ENCODE peak calls at places on chromosomes 3 and 15, in four cellular contexts. T is upper lobe of right lung, P is kidney, U is astrocyte. B is an unnamed sample.

GRCh38 chr15:70375006-70375409 is 277.3 kb upstream of the TLE3 start:
- DNase-seq in T (peak; percentile 73), P (no peak), U (peak; percentile 49), B (no peak)

GRCh38 chr3:109050591-109051167 is 67.3 kb downstream of the MORC1 start:
- DNase-seq in T (no peak), P (no peak), U (peak; percentile 1), B (no peak)

GRCh38 chr3:53426918-53427317 is 67.5 kb upstream of the CACNA1D start:
- DNase-seq in T (no peak), P (no peak), U (no peak), B (no peak)

GRCh38 chr3:32340639-32341365 is 50.9 kb upstream of the CMTM7 start:
- DNase-seq in T (no peak), P (no peak), U (no peak), B (no peak)

GRCh38 chr15:72272997-72273352 is 621 bp upstream of the PARP6 start:
- DNase-seq in T (no peak), P (no peak), U (no peak), B (no peak)

GRCh38 chr3:119901148-119901547 is 119.2 kb downstream of the NR1I2 start:
- DNase-seq in T (no peak), P (no peak), U (no peak), B (no peak)

GRCh38 chr3:156812521-156813335 is 13.4 kb upstream of the LEKR1 start:
- DNase-seq in T (no peak), P (no peak), U (peak; percentile 41), B (no peak)

GRCh38 chr15:47288794-47289193 is 428.5 kb upstream of the SEMA6D start:
- DNase-seq in T (no peak), P (no peak), U (no peak), B (no peak)

GRCh38 chr3:8762607-8763377 is 6.6 kb downstream of the OXTR start:
- DNase-seq in T (no peak), P (no peak), U (no peak), B (no peak)

GRCh38 chr15:59647085-59647484 is 10.2 kb downstream of the GTF2A2 start:
- DNase-seq in T (no peak), P (no peak), U (no peak), B (no peak)

GRCh38 chr15:67914537-67915373 is 74.9 kb upstream of the RNU6-1 start:
- DNase-seq in T (peak; percentile 80), P (peak; percentile 87), U (peak; percentile 13), B (peak; percentile 38)

GRCh38 chr15:51077565-51078153 is 17.0 kb downstream of the TNFAIP8L3 start:
- DNase-seq in T (peak; percentile 85), P (peak; percentile 86), U (no peak), B (peak; percentile 49)

GRCh38 chr3:4703054-4703480 is 209.9 kb downstream of the ITPR1 start:
- DNase-seq in T (no peak), P (no peak), U (no peak), B (no peak)

GRCh38 chr3:175526191-175526590 is 667.1 kb downstream of the NAALADL2 start:
- DNase-seq in T (no peak), P (no peak), U (peak; percentile 11), B (no peak)

GRCh38 chr15:59372352-59373211 is at the start of gene MYO1E:
- DNase-seq in T (peak; percentile 90), P (peak; percentile 96), U (peak; percentile 96), B (peak; percentile 90)

GRCh38 chr3:87120850-87121249 is 106.3 kb upstream of the CHMP2B start:
- DNase-seq in T (no peak), P (no peak), U (no peak), B (peak; percentile 18)

GRCh38 chr15:64600794-64601193 is 140.4 kb downstream of the ZNF609 start:
- DNase-seq in T (no peak), P (no peak), U (no peak), B (no peak)

GRCh38 chr15:28917791-28918140 is 32.0 kb downstream of the APBA2 start:
- DNase-seq in T (no peak), P (no peak), U (no peak), B (no peak)

GRCh38 chr3:146382386-146382785 is 87.0 kb downstream of the PLSCR2 start:
- DNase-seq in T (no peak), P (no peak), U (no peak), B (no peak)

GRCh38 chr3:114725966-114726365 is 421.1 kb downstream of the ZBTB20 start:
- DNase-seq in T (no peak), P (no peak), U (no peak), B (no peak)

GRCh38 chr15:100770781-100771584 is 108.6 kb upstream of the ALDH1A3 start:
- DNase-seq in T (peak; percentile 32), P (no peak), U (no peak), B (no peak)

DNA sequence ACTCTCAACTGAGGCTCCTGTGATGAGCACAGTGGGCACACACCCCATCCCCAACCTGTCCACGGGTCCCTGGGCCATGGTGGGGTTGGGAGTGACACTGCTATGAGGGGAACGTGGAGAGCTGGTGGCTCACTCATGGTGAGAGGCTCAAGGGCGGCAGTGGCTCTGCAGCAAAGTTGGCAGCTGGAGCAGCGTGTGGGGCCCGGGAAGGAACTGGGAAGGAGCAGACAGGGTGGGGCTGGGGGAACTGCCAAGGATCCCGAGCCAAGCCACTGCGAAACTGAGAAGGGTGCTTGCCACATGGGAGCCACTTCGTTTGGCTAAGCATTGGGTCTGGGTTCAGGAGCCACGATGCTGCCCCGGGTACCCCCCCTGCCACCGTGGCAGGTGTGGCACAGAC is 80.1 kb downstream of the SNRK start:
- DNase-seq in T (no peak), P (no peak), U (no peak), B (no peak)
- H3K27ac ChIP-seq in T (peak overlapping the region; percentile 17), P (no peak overlapping the region), U (no peak overlapping the region), B (no peak overlapping the region)

GRCh38 chr3:150248116-150248864 is 159.8 kb upstream of the TSC22D2 start:
- DNase-seq in T (no peak), P (no peak), U (peak; percentile 93), B (no peak)

GRCh38 chr3:150249776-150250175 is 158.3 kb upstream of the TSC22D2 start:
- DNase-seq in T (no peak), P (no peak), U (peak; percentile 45), B (no peak)

GRCh38 chr3:150247456-150247855 is 160.6 kb upstream of the TSC22D2 start:
- DNase-seq in T (no peak), P (no peak), U (no peak), B (no peak)

GRCh38 chr3:150251187-150251592 is 156.9 kb upstream of the TSC22D2 start:
- DNase-seq in T (no peak), P (no peak), U (no peak), B (no peak)

GRCh38 chr3:150248865-150249360 is 159.2 kb upstream of the TSC22D2 start:
- DNase-seq in T (no peak), P (no peak), U (no peak), B (no peak)
- H3K27ac ChIP-seq in T (no peak overlapping the region), P (no peak overlapping the region), U (peak overlapping the region; percentile 50), B (no peak overlapping the region)

GRCh38 chr3:141610993-141611392 is 124.2 kb downstream of the RASA2 start:
- DNase-seq in T (no peak), P (no peak), U (no peak), B (no peak)
- H3K27ac ChIP-seq in T (no peak overlapping the region), P (no peak overlapping the region), U (no peak overlapping the region), B (no peak overlapping the region)

GRCh38 chr3:16309558-16309957 is 44.5 kb downstream of the OXNAD1 start:
- DNase-seq in T (no peak), P (no peak), U (peak; percentile 82), B (no peak)

GRCh38 chr3:16308727-16309126 is 43.7 kb downstream of the OXNAD1 start:
- DNase-seq in T (no peak), P (no peak), U (no peak), B (no peak)

GRCh38 chr3:16315623-16316022 is 50.6 kb downstream of the OXNAD1 start:
- DNase-seq in T (no peak), P (no peak), U (no peak), B (no peak)

GRCh38 chr3:16313955-16314645 is 49.1 kb downstream of the OXNAD1 start:
- DNase-seq in T (no peak), P (no peak), U (no peak), B (no peak)

DNA sequence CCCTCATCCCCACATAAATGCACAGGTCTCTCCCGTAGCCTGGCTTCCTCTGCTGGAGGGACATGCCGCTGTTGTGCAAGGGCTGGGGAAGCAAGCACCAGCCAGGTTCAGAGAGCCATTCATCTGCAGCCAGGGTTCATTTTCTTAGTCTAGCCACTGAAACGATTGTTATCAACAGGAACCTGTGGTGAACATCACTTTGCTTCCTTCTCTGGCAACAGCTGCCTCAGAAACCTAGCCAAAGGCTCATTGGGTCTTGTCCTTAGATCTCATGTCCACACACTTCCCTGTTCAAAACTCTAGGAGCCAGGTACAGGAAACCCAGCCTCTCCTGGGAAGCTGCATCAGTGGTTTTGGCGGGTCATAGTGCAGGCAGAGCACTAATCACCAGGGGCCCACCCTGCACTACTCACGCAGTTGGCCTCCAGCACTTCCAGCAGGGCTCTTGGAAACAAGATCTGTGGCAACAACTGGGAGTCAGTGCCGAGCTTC is 47.0 kb downstream of the OXNAD1 start:
- DNase-seq in T (no peak), P (peak; percentile 52), U (peak; percentile 51), B (no peak)
- H3K27ac ChIP-seq in T (peak overlapping the region; percentile 48), P (no peak overlapping the region), U (no peak overlapping the region), B (no peak overlapping the region)

DNA sequence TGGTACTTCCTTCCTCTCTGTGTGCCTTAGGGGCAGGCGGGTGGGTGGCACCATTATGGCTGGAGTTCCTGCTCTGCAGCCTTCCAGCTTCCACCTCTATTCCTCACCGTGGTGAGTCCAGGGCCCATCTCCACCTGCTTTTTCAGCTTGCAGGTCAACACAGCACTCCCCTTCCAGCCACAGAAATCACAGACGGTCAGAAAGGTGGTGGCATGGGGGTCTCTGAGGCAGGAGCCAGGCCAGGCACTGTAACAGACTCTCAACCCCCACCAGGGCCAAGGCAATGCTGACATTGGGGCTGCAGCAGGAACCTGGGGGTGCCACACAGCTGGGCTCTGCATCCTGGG is 16.6 kb downstream of the KLF15 start:
- DNase-seq in T (peak; percentile 40), P (no peak), U (no peak), B (no peak)
- H3K27ac ChIP-seq in T (no peak overlapping the region), P (no peak overlapping the region), U (no peak overlapping the region), B (no peak overlapping the region)

DNA sequence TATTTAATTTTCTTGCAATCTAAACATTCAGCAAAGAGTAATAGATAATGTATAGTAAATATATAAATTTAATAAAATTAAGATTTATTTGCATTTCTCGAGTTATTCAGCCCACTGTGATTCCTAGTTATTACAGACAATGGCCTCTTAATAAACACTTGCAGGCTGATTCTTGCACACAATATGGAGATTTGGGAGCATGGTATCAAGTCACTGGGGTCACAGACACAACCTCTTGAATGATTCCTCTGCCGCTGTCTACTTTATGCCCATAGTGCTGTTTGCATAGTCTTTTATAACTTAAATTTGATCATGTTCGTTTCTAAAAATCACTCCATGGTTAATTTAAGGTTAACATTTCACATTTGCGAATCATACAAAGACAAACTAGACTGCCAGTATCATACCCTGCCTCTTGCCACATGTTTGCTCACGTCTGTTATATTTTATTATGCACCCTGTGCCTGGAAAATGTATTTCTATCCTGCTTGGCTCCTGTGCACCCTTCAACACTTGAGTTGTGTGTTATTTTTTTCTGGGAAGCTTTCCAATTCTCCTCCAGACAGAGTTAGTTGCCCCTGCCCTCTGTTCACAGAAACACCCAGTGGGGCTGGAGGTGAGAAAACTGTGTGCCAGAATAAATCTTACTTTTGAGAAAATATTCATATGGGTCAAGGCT is 206.3 kb upstream of the ROBO1 start:
- DNase-seq in T (no peak), P (no peak), U (peak; percentile 48), B (no peak)
- H3K27ac ChIP-seq in T (no peak overlapping the region), P (no peak overlapping the region), U (no peak overlapping the region), B (no peak overlapping the region)

DNA sequence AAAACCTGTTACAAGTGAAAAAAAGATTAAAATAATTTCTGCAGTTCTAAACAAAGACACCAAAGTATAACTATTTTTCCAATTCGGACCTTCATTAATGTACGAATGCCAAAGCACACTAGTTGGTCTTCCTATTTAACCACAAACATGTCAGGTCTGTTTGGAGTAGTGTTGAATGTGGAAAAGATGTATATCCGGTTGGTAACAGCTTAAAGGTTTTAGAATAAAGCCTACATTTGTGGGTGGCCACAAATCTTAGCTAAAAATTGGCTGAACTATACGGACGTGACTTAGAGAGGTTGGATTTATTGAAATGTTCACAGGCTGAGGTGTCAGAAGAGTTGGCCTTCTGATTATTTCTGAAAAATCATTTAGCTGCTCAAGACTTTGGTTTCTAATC is 78.4 kb downstream of the FSIP1 start:
- DNase-seq in T (no peak), P (no peak), U (peak; percentile 34), B (no peak)
- H3K27ac ChIP-seq in T (no peak overlapping the region), P (no peak overlapping the region), U (no peak overlapping the region), B (no peak overlapping the region)

B was measured in neuronal stem cell.